ENCODE peak calls at places on chromosomes 6 and 20, in nine cellular contexts. N, P, D, V, A, F, K, Z and Y are unnamed samples.

GRCh38 chr6:105363100-105363754 is 39.7 kb downstream of the PREP start:
- DNase-seq in A (peak; percentile 58), Z (no peak), N (peak; percentile 52), P (no peak), V (no peak), D (no peak), F (peak; percentile 64), K (no peak), Y (peak; percentile 40)

GRCh38 chr6:30238178-30238795 is 25.1 kb upstream of the TRIM26 start:
- DNase-seq in A (peak; percentile 40), N (no peak), F (peak; percentile 59), P (no peak), D (no peak), Z (no peak), V (no peak), K (peak; percentile 38), Y (peak; percentile 19)

GRCh38 chr20:51725584-51726176 is 42.5 kb downstream of the ATP9A start:
- DNase-seq in V (no peak), A (no peak), K (no peak), N (no peak), F (no peak), Z (no peak), D (no peak), P (no peak), Y (no peak)

GRCh38 chr20:4174909-4175308 is 159.6 kb upstream of the RNF24 start:
- DNase-seq in N (no peak), F (no peak), K (no peak), D (no peak), A (no peak), V (no peak), P (no peak), Z (no peak), Y (no peak)

GRCh38 chr20:36541227-36542018 is at the start of gene MYL9:
- DNase-seq in D (peak; percentile 15), V (no peak), A (peak; percentile 85), F (peak; percentile 80), Z (peak; percentile 25), K (peak; percentile 76), N (peak; percentile 73), P (no peak), Y (peak; percentile 81)

GRCh38 chr6:130681028-130681427 is 146.2 kb upstream of the SMLR1 start:
- DNase-seq in K (no peak), Z (no peak), P (no peak), A (peak; percentile 81), V (no peak), D (no peak), F (peak; percentile 58), N (peak; percentile 68), Y (peak; percentile 64)

GRCh38 chr20:42435230-42435629 is 754.5 kb downstream of the PTPRT start:
- DNase-seq in Z (no peak), F (no peak), D (no peak), V (no peak), N (no peak), P (no peak), K (no peak), A (no peak), Y (no peak)

GRCh38 chr6:35970181-35970580 is 49.3 kb upstream of the SRPK1 start:
- DNase-seq in D (no peak), V (no peak), K (no peak), A (peak; percentile 75), F (peak; percentile 66), P (no peak), N (peak; percentile 53), Z (no peak), Y (peak; percentile 84)

GRCh38 chr6:3453410-3453809 is 3.4 kb downstream of the SLC22A23 start:
- DNase-seq in V (no peak), N (no peak), A (no peak), K (no peak), Z (no peak), P (no peak), F (no peak), D (no peak), Y (no peak)

GRCh38 chr6:121485359-121485809 is 49.9 kb downstream of the GJA1 start:
- DNase-seq in V (no peak), P (no peak), K (no peak), F (peak; percentile 25), D (no peak), Z (no peak), A (peak; percentile 40), N (peak; percentile 16), Y (peak; percentile 73)

GRCh38 chr6:111843347-111844147 is 29.7 kb downstream of the FYN start:
- DNase-seq in V (peak; percentile 58), F (no peak), A (no peak), N (no peak), Z (no peak), D (no peak), P (no peak), K (no peak), Y (no peak)

GRCh38 chr6:163571730-163572129 is 157.2 kb downstream of the QKI start:
- DNase-seq in V (no peak), P (no peak), F (no peak), K (no peak), N (no peak), A (no peak), Z (no peak), D (no peak), Y (no peak)

GRCh38 chr6:4909063-4909645 is 94.7 kb downstream of the RPP40 start:
- DNase-seq in N (no peak), Z (no peak), P (no peak), F (no peak), A (no peak), D (no peak), V (no peak), K (no peak), Y (no peak)